ENCODE peak calls at places on chromosomes 7 and 10, in six cellular contexts. U, N, A, Q, K and E are unnamed samples.

GRCh38 chr10:71001470-71001869 is 113.1 kb upstream of the PCBD1 start:
- DNase-seq in U (no peak), N (no peak), A (no peak), Q (no peak), K (no peak), E (no peak)

GRCh38 chr10:61857746-61858145 is 43.8 kb upstream of the ARID5B start:
- DNase-seq in U (no peak), N (no peak), A (no peak), Q (no peak), K (no peak), E (no peak)

GRCh38 chr10:9999627-10000026 is 1018.0 kb upstream of the CELF2 start:
- DNase-seq in U (no peak), N (no peak), A (no peak), Q (no peak), K (no peak), E (no peak)

GRCh38 chr7:52691257-52691656 is 344.2 kb upstream of the POM121L12 start:
- DNase-seq in U (no peak), N (no peak), A (no peak), Q (no peak), K (no peak), E (no peak)

GRCh38 chr7:155363852-155364600 is 66.3 kb downstream of the INSIG1 start:
- DNase-seq in U (peak; percentile 37), N (no peak), A (no peak), Q (peak; percentile 39), K (no peak), E (no peak)

GRCh38 chr7:117019786-117020604 is 66.7 kb downstream of the ST7 start:
- DNase-seq in U (no peak), N (peak; percentile 93), A (peak; percentile 54), Q (peak; percentile 50), K (peak; percentile 91), E (peak; percentile 37)

GRCh38 chr10:5563991-5564536 is 39.3 kb downstream of the CALML3 start:
- DNase-seq in U (peak; percentile 77), N (peak; percentile 64), A (no peak), Q (peak; percentile 42), K (no peak), E (peak; percentile 3)

GRCh38 chr7:43034535-43035002 is 77.9 kb upstream of the HECW1 start:
- DNase-seq in U (no peak), N (no peak), A (no peak), Q (peak; percentile 50), K (no peak), E (no peak)

GRCh38 chr10:557792-558328 is 131.6 kb downstream of the DIP2C start:
- DNase-seq in U (no peak), N (no peak), A (peak; percentile 3), Q (no peak), K (no peak), E (no peak)

GRCh38 chr7:91242097-91242846 is 22.0 kb upstream of the FZD1 start:
- DNase-seq in U (no peak), N (no peak), A (no peak), Q (no peak), K (no peak), E (no peak)

GRCh38 chr7:76317782-76318487 is 15.5 kb downstream of the HSPB1 start:
- DNase-seq in U (peak; percentile 98), N (peak; percentile 99), A (peak; percentile 92), Q (peak; percentile 99), K (peak; percentile 95), E (peak; percentile 98)
- TF ChIP-seq POLR2A in U (peak; percentile 59), N (peak; percentile 96), A (peak; percentile 45), Q (peak; percentile 72), K (peak; percentile 78), E (peak; percentile 96)

GRCh38 chr7:35905555-35905954 is 104.7 kb downstream of the SEPTIN7 start:
- DNase-seq in U (no peak), N (no peak), A (no peak), Q (no peak), K (no peak), E (no peak)

GRCh38 chr7:35908305-35909223 is 107.7 kb downstream of the SEPTIN7 start:
- DNase-seq in U (no peak), N (peak; percentile 67), A (no peak), Q (no peak), K (no peak), E (no peak)

GRCh38 chr7:35909870-35910357 is 109.1 kb downstream of the SEPTIN7 start:
- DNase-seq in U (no peak), N (no peak), A (no peak), Q (no peak), K (no peak), E (no peak)

DNA sequence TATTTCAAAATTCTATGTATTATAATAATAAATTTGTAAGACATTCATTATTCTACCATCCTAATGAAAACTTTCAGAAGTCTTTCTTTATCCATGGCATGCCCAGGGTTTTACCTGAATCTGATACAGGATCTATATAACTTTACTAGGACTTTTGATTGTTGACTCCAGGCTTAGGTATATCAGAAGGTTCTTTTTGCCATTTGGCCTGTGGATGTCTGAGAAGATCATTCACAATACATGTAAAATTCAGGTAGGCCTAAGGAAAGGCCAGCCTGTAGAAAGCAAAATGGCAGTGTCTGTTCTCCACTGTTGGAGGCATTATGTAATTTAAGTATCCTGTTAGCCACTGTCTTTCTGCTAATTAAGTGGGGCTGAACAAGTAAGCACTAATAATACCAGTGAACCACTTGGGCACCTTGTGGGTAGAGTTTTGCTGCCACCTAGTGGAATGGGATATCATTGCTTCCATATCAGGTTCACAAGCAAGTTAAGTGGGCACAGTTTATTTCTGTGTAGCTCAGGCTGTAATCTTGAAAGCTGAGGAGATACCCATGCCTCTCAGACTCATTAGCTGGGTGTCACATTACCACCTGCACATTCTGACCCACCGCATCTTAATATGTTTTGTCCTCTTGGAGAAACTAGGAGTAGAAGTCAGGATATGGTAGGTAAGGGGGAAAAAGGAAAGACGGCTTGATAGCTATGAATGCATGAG is 105.5 kb downstream of the SEPTIN7 start:
- DNase-seq in U (no peak), N (peak; percentile 73), A (peak; percentile 66), Q (peak; percentile 54), K (peak; percentile 84), E (peak; percentile 57)
- TF ChIP-seq POLR2AphosphoS5 in U (no peak), N (peak; percentile 23), A (no peak), Q (no peak), K (no peak), E (peak; percentile 18)

DNA sequence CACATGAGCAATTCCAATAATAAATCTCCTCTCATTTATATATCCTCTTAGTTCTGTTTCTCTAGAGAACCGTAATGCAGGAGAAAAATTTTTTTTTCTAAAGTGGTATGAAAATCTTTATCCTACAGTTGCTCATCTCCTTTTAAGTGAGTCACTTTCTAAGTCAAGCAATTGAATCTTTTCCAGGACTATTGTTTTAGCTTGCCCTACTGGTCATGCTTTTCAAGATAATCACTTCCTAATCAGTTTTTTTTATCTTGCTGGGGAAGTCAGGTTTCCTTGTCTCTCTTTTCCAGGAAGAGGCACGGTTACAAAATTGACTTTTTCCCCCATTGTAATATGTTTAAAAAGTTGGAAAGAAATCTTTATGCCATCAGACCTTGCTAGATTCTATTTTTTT is 44.0 kb downstream of the INPP5F start:
- DNase-seq in U (no peak), N (no peak), A (no peak), Q (no peak), K (peak; percentile 86), E (no peak)
- H3K27ac ChIP-seq in U (no peak overlapping the region), N (peak overlapping the region; percentile 80), A (no peak overlapping the region), Q (no peak overlapping the region), K (peak overlapping the region; percentile 91), E (peak overlapping the region; percentile 49)

DNA sequence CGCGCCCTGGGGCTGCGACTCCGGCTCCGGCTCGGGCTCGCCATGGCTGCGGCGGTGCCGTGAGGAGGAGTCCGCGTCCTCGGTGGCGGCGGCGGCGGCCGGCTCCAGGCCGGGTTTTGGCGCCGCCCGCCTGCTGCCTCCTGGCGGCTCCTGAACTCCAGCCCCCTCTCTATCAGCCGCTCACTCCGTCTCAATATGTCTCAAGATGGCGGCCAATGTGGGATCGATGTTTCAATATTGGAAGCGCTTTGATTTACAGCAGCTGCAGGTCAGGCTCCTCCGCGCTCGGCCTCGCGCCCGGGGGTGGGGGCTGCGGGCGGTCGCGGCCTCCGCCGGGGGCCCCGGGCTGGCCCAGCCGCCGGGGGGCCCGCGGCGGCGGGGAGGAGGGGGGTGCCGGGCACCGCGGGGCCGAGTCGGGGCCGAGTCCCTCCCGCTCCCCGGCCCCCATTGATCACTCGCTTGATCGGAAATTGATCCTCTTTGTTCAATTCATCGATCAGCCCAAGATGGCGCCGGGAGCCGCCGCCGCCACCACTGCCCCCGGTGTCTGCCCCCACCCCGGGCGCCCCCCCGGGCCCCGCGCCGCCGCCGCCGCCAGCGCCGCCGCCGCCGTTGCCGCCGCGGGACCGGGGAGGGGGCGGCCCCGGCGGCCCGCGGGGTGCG is 1.5 kb upstream of the CUX1 start:
- DNase-seq in U (peak; percentile 81), N (peak; percentile 86), A (peak; percentile 73), Q (peak; percentile 82), K (peak; percentile 67), E (peak; percentile 79)
- TF ChIP-seq POLR2A in U (no peak), N (no peak), A (no peak), Q (no peak), K (peak; percentile 59), E (no peak)